ENCODE peak calls at places on chromosomes 13 and 19, in ten cellular contexts. G, Y, B, S, K, I, Q, D, V and M are unnamed samples.

GRCh38 chr13:105491345-105491744 is 1044.1 kb downstream of the EFNB2 start:
- DNase-seq in G (no peak), Y (no peak), B (no peak), S (no peak), K (no peak), I (no peak), Q (no peak), D (no peak), V (no peak), M (no peak)

GRCh38 chr13:46553521-46553885 is 533 bp downstream of the LRCH1 start:
- DNase-seq in G (no peak), Y (no peak), B (no peak), S (no peak), K (no peak), I (no peak), Q (peak), D (no peak), V (no peak), M (no peak)

GRCh38 chr13:113553541-113554332 is 30.8 kb upstream of the TFDP1 start:
- DNase-seq in G (no peak), Y (peak), B (no peak), S (no peak), K (no peak), I (peak), Q (no peak), D (no peak), V (no peak), M (no peak)

GRCh38 chr13:30690282-30691188 is 44.8 kb upstream of the ALOX5AP start:
- DNase-seq in G (no peak), Y (no peak), B (no peak), S (no peak), K (no peak), I (peak), Q (peak), D (peak), V (no peak), M (peak)

GRCh38 chr19:45455707-45456499 is 11.9 kb upstream of the FOSB start:
- DNase-seq in G (peak), Y (peak), B (no peak), S (peak), K (no peak), I (peak), Q (no peak), D (peak), V (no peak), M (peak)

GRCh38 chr19:29105629-29106352 is 107.2 kb downstream of the UQCRFS1 start:
- DNase-seq in G (no peak), Y (no peak), B (no peak), S (no peak), K (no peak), I (no peak), Q (no peak), D (no peak), V (no peak), M (no peak)

GRCh38 chr19:40529093-40529954 is 47.3 kb upstream of the SHKBP1 start:
- DNase-seq in G (peak), Y (peak), B (peak), S (peak), K (peak), I (peak), Q (peak), D (peak), V (no peak), M (peak)

GRCh38 chr19:11639245-11639601 is 41.9 kb downstream of the ZNF627 start:
- DNase-seq in G (no peak), Y (no peak), B (no peak), S (no peak), K (no peak), I (no peak), Q (no peak), D (no peak), V (no peak), M (no peak)

GRCh38 chr19:51458051-51458645 is at the start of gene SIGLEC8:
- DNase-seq in G (no peak), Y (no peak), B (no peak), S (no peak), K (no peak), I (no peak), Q (no peak), D (no peak), V (no peak), M (no peak)

GRCh38 chr19:38617764-38618589 is at the start of gene MAP4K1:
- DNase-seq in G (peak), Y (peak), B (peak), S (no peak), K (peak), I (no peak), Q (peak), D (no peak), V (no peak), M (peak)

GRCh38 chr19:6739390-6739883 is at the start of gene TRIP10:
- DNase-seq in G (peak), Y (peak), B (peak), S (peak), K (peak), I (peak), Q (peak), D (peak), V (no peak), M (peak)

GRCh38 chr13:48858523-48858922 is 117.2 kb upstream of the FNDC3A start:
- DNase-seq in G (no peak), Y (no peak), B (no peak), S (no peak), K (no peak), I (no peak), Q (no peak), D (no peak), V (no peak), M (no peak)

GRCh38 chr19:2239771-2240770 is 3.4 kb downstream of the SF3A2 start:
- DNase-seq in G (no peak), Y (no peak), B (no peak), S (no peak), K (no peak), I (no peak), Q (no peak), D (peak), V (peak), M (peak)

GRCh38 chr19:45884682-45885555 is 1.0 kb downstream of the IRF2BP1 start:
- DNase-seq in G (no peak), Y (peak), B (no peak), S (no peak), K (no peak), I (no peak), Q (no peak), D (no peak), V (no peak), M (no peak)

GRCh38 chr13:47853236-47853635 is 147.8 kb downstream of the SUCLA2 start:
- DNase-seq in G (no peak), Y (no peak), B (no peak), S (no peak), K (no peak), I (no peak), Q (no peak), D (peak), V (no peak), M (no peak)

GRCh38 chr19:1608414-1609391 is 3.4 kb upstream of the UQCR11 start:
- DNase-seq in G (no peak), Y (peak), B (no peak), S (peak), K (no peak), I (no peak), Q (no peak), D (no peak), V (no peak), M (peak)

GRCh38 chr13:79386125-79386822 is 19.8 kb downstream of the RBM26 start:
- DNase-seq in G (no peak), Y (no peak), B (no peak), S (no peak), K (no peak), I (no peak), Q (no peak), D (peak), V (no peak), M (no peak)

GRCh38 chr13:106472621-106473020 is 62.8 kb downstream of the EFNB2 start:
- DNase-seq in G (no peak), Y (no peak), B (no peak), S (no peak), K (no peak), I (no peak), Q (no peak), D (no peak), V (no peak), M (no peak)

GRCh38 chr13:96958286-96958891 is 35.9 kb downstream of the OXGR1 start:
- DNase-seq in G (no peak), Y (no peak), B (no peak), S (peak), K (no peak), I (no peak), Q (peak), D (peak), V (peak), M (peak)

GRCh38 chr13:65943711-65944110 is 1286.4 kb downstream of the PCDH9 start:
- DNase-seq in G (no peak), Y (no peak), B (no peak), S (no peak), K (no peak), I (no peak), Q (no peak), D (peak), V (peak), M (no peak)

GRCh38 chr19:1748115-1748702 is 5.1 kb upstream of the ONECUT3 start:
- DNase-seq in G (no peak), Y (peak), B (no peak), S (peak), K (no peak), I (peak), Q (no peak), D (no peak), V (no peak), M (no peak)

GRCh38 chr13:56424246-56424645 is 716.5 kb upstream of the PRR20A start:
- DNase-seq in G (no peak), Y (no peak), B (no peak), S (peak), K (no peak), I (no peak), Q (no peak), D (no peak), V (no peak), M (no peak)

GRCh38 chr13:98599502-98600328 is 22.8 kb upstream of the STK24 start:
- DNase-seq in G (no peak), Y (no peak), B (no peak), S (no peak), K (no peak), I (no peak), Q (no peak), D (no peak), V (no peak), M (no peak)

GRCh38 chr13:29279859-29280258 is 315.6 kb downstream of the SLC7A1 start:
- DNase-seq in G (no peak), Y (no peak), B (no peak), S (no peak), K (no peak), I (no peak), Q (no peak), D (no peak), V (no peak), M (no peak)

GRCh38 chr19:45404557-45405434 is at the start of gene PPP1R13L:
- DNase-seq in G (peak), Y (peak), B (peak), S (peak), K (no peak), I (peak), Q (peak), D (peak), V (peak), M (peak)

GRCh38 chr13:53781941-53782340 is 753.3 kb downstream of the OLFM4 start:
- DNase-seq in G (no peak), Y (no peak), B (no peak), S (no peak), K (no peak), I (no peak), Q (no peak), D (no peak), V (no peak), M (no peak)

GRCh38 chr13:109145631-109146030 is 516.2 kb downstream of the MYO16 start:
- DNase-seq in G (no peak), Y (no peak), B (no peak), S (peak), K (no peak), I (peak), Q (peak), D (peak), V (no peak), M (peak)

GRCh38 chr13:23022667-23023066 is 158.1 kb upstream of the SGCG start:
- DNase-seq in G (no peak), Y (no peak), B (no peak), S (no peak), K (no peak), I (no peak), Q (no peak), D (no peak), V (no peak), M (no peak)

GRCh38 chr19:34662919-34663318 is 14.0 kb downstream of the SCGB2B2 start:
- DNase-seq in G (no peak), Y (no peak), B (peak), S (peak), K (no peak), I (no peak), Q (peak), D (no peak), V (no peak), M (no peak)

GRCh38 chr13:80251403-80251802 is 89.5 kb downstream of the SPRY2 start:
- DNase-seq in G (no peak), Y (no peak), B (no peak), S (no peak), K (no peak), I (no peak), Q (no peak), D (peak), V (no peak), M (peak)

GRCh38 chr13:110012102-110012739 is 225.8 kb upstream of the IRS2 start:
- DNase-seq in G (no peak), Y (no peak), B (no peak), S (peak), K (no peak), I (no peak), Q (no peak), D (peak), V (peak), M (no peak)

GRCh38 chr19:15195381-15195964 is 5.3 kb downstream of the NOTCH3 start:
- DNase-seq in G (no peak), Y (no peak), B (no peak), S (peak), K (no peak), I (peak), Q (no peak), D (peak), V (no peak), M (peak)

GRCh38 chr19:38451036-38451435 is 17.5 kb downstream of the RYR1 start:
- DNase-seq in G (no peak), Y (no peak), B (no peak), S (no peak), K (no peak), I (no peak), Q (no peak), D (no peak), V (no peak), M (no peak)

GRCh38 chr19:15159251-15159650 is 41.5 kb downstream of the NOTCH3 start:
- DNase-seq in G (no peak), Y (no peak), B (no peak), S (peak), K (no peak), I (no peak), Q (peak), D (no peak), V (no peak), M (no peak)

GRCh38 chr19:33248954-33249613 is 23.4 kb upstream of the SLC7A10 start:
- DNase-seq in G (no peak), Y (no peak), B (no peak), S (no peak), K (no peak), I (no peak), Q (no peak), D (no peak), V (no peak), M (no peak)